ENCODE peak calls at places on chromosomes 4 and X, in five cellular contexts. M is brain microvascular endothelial cell, R is fibroblast of mammary gland, I is right cardiac atrium, A is psoas muscle. X is an unnamed sample.

GRCh38 chrX:115553171-115553570 is 7.8 kb upstream of the PLS3 start:
- DNase-seq in I (no peak), R (no peak), A (no peak), M (no peak), X (no peak)

GRCh38 chrX:151082077-151082948 is 94.1 kb upstream of the GPR50 start:
- DNase-seq in M (peak; percentile 47), A (peak; percentile 67), R (peak; percentile 34), I (peak; percentile 55), X (no peak)

GRCh38 chrX:47587906-47588735 is 5.9 kb downstream of the TIMP1 start:
- DNase-seq in M (no peak), I (peak; percentile 24), A (no peak), R (peak; percentile 32), X (no peak)

GRCh38 chr4:68256284-68256683 is 10.8 kb upstream of the TMPRSS11B start:
- DNase-seq in M (peak; percentile 14), I (no peak), A (no peak), R (no peak), X (no peak)

GRCh38 chr4:140223056-140223810 is 69.2 kb upstream of the MAML3 start:
- DNase-seq in R (peak; percentile 55), M (peak; percentile 73), I (no peak), A (no peak), X (no peak)

GRCh38 chr4:139810710-139811109 is 145.1 kb downstream of the MGST2 start:
- DNase-seq in I (no peak), R (no peak), M (no peak), A (no peak), X (no peak)

GRCh38 chrX:69232945-69233344 is 67.7 kb upstream of the PJA1 start:
- DNase-seq in M (no peak), I (no peak), R (peak; percentile 7), A (no peak), X (no peak)

GRCh38 chrX:37813570-37813969 is 33.7 kb downstream of the CYBB start:
- DNase-seq in R (no peak), M (no peak), I (no peak), A (no peak), X (no peak)

GRCh38 chrX:46298821-46299220 is 246.4 kb downstream of the ZNF674 start:
- DNase-seq in M (peak; percentile 20), R (peak; percentile 54), A (no peak), I (no peak), X (peak; percentile 68)

DNA sequence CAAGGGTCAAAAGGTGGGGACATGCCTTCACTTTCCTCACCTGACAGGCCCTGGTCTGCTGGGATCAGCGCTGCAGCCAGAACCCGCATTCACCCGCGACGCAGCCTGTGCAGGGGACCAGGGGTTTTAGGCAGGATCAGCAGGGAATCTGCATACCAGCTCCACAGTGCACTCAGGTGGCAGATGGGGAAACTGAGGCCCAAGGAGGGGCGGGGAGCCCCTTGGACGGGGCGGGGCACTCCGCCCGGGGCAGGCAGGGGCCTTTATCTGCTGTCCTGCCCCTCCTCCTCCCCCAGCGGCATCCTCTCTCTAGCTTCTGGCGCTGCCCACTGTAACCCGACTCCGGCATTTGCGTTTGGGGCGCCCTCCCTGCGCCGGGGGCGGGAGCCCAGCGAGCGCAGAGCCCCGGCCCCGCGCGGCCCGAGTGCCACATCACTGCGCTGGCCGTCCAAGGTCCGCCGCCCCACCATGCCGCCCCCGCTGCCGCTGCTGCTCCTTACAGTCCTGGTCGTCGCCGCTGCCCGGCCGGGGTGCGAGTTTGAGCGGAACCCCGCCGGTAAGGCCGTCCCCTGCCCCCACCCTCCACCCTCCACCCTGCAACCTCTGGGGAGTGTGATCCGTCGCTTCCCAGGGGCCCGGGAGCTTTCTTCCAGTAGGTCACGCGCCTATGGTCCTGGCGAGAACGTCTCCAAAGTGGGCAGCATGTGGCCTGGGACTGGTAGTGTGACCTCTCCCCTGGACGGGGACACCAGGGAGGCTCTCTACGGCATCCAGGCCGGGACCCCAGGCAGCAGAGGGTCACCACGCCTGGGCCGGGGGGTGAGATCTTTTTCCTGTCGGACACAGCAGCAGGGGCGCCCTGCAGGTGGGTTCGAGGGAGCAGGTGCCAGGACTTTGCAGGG is at the start of gene CPZ:
- DNase-seq in I (no peak), M (peak; percentile 32), A (no peak), R (peak; percentile 20), X (no peak)
- H3K4me3 ChIP-seq in I (peak within 1 kb of the TSS; percentile 4), M (peak within 1 kb of the TSS; percentile 26), A (no peak within 1 kb of the TSS), R (no peak within 1 kb of the TSS), X (peak within 1 kb of the TSS; percentile 45)

DNA sequence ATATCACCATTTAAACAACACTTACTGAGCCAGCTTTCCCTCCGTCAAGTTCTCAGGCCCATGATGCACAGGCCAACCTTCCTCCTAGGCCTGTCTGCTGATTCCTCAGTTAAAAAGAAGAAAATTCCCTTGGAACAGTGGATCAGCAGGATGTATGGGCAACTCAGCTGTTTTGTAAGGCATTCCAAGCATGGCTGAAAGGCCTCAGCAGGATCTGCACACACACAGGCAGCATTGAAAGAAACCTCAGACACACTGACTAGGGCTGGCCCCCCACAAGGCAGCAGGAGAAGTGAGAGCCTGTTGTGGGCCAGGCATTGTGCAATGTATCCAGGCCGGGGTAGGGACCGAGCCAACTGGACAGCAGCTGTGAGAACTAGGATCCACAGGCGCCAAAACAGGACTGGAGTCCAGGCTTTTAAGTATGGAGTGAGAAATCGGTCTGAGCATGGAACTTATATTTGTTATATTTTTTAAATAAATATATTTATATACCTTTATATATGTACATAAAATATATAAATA is 171.4 kb downstream of the NWD2 start:
- DNase-seq in A (no peak), I (no peak), M (no peak), R (no peak), X (no peak)
- H3K4me3 ChIP-seq in A (no peak overlapping the region), I (no peak overlapping the region), M (no peak overlapping the region), R (no peak overlapping the region), X (no peak overlapping the region)

GRCh38 chr4:112897548-112897947 is 151.9 kb upstream of the ANK2 start:
- DNase-seq in A (no peak), I (no peak), R (no peak), M (no peak), X (no peak)
- H3K4me3 ChIP-seq in A (no peak overlapping the region), I (no peak overlapping the region), R (no peak overlapping the region), M (no peak overlapping the region), X (no peak overlapping the region)

GRCh38 chr4:143375326-143376073 is 38.8 kb downstream of the GAB1 start:
- DNase-seq in A (no peak), I (no peak), R (peak; percentile 38), M (peak; percentile 24), X (no peak)

GRCh38 chr4:143381171-143382118 is 44.8 kb downstream of the GAB1 start:
- DNase-seq in M (peak; percentile 94), I (peak; percentile 87), A (peak; percentile 80), R (peak; percentile 90), X (peak; percentile 75)

GRCh38 chr4:143380651-143381050 is 44.0 kb downstream of the GAB1 start:
- DNase-seq in M (no peak), A (no peak), I (no peak), R (no peak), X (no peak)

GRCh38 chr4:143374771-143375170 is 38.1 kb downstream of the GAB1 start:
- DNase-seq in I (no peak), A (no peak), M (no peak), R (no peak), X (no peak)

GRCh38 chr4:143377635-143378099 is 41.0 kb downstream of the GAB1 start:
- DNase-seq in A (no peak), M (no peak), R (no peak), I (no peak), X (no peak)
- H3K4me3 ChIP-seq in A (no peak overlapping the region), M (no peak overlapping the region), R (no peak overlapping the region), I (no peak overlapping the region), X (no peak overlapping the region)

GRCh38 chrX:17860179-17860780 is 818 bp downstream of the RAI2 start:
- DNase-seq in M (no peak), I (peak; percentile 40), R (no peak), A (peak; percentile 16), X (no peak)

GRCh38 chrX:17860811-17861495 is at the start of gene RAI2:
- DNase-seq in A (peak; percentile 30), I (peak; percentile 32), M (no peak), R (no peak), X (no peak)

GRCh38 chrX:17859609-17860178 is 1.4 kb downstream of the RAI2 start:
- DNase-seq in R (no peak), I (no peak), A (no peak), M (no peak), X (no peak)

GRCh38 chrX:17861496-17862011 is 456 bp upstream of the RAI2 start:
- DNase-seq in I (no peak), A (no peak), M (no peak), R (no peak), X (no peak)
- H3K4me3 ChIP-seq in I (peak overlapping the region; percentile 66), A (peak overlapping the region; percentile 57), M (no peak overlapping the region), R (no peak overlapping the region), X (peak overlapping the region; percentile 5)

GRCh38 chrX:140712413-140713173 is 3.0 kb downstream of the LINC00632 start:
- DNase-seq in R (no peak), A (peak; percentile 39), I (peak; percentile 73), M (peak; percentile 74), X (peak; percentile 55)
- H3K4me3 ChIP-seq in R (no peak overlapping the region), A (peak overlapping the region; percentile 36), I (peak overlapping the region; percentile 55), M (peak overlapping the region; percentile 21), X (peak overlapping the region; percentile 14)